ENCODE peak calls at places on chromosomes 12 and 14, in five cellular contexts. E is IMR-90, I is MCF 10A, R is sigmoid colon, Y is endothelial cell. N is an unnamed sample.
A peak's percentile ranks its signal among the peaks of the same experiment; 100 is the strongest.

GRCh38 chr14:52802597-52802996 is 11.2 kb upstream of the GNPNAT1 start:
- DNase-seq in E (peak; percentile 92), I (peak; percentile 34), R (no peak), Y (no peak), N (no peak)

GRCh38 chr14:71607056-71607455 is 325.2 kb upstream of the RGS6 start:
- DNase-seq in E (no peak), I (no peak), R (no peak), Y (no peak), N (no peak)

GRCh38 chr14:86654558-86655184 is 1124.7 kb downstream of the FLRT2 start:
- DNase-seq in E (peak; percentile 26), I (peak; percentile 75), R (no peak), Y (peak; percentile 75), N (peak; percentile 73)

GRCh38 chr14:101110729-101111619 is 207.5 kb upstream of the RTL1 start:
- DNase-seq in E (no peak), I (no peak), R (peak; percentile 45), Y (no peak), N (no peak)

GRCh38 chr14:61462566-61463195 is 141.3 kb downstream of the PRKCH start:
- DNase-seq in E (peak; percentile 83), I (peak; percentile 89), R (no peak), Y (no peak), N (no peak)

GRCh38 chr14:43123544-43123943 is 1383.5 kb downstream of the FSCB start:
- DNase-seq in E (no peak), I (no peak), R (no peak), Y (no peak), N (no peak)

GRCh38 chr12:78680596-78680995 is 184.0 kb upstream of the SYT1 start:
- DNase-seq in E (no peak), I (no peak), R (no peak), Y (no peak), N (no peak)

GRCh38 chr12:88310666-88311065 is 168.6 kb downstream of the TMTC3 start:
- DNase-seq in E (no peak), I (no peak), R (no peak), Y (no peak), N (no peak)

GRCh38 chr12:43028826-43029225 is 439.3 kb upstream of the PRICKLE1 start:
- DNase-seq in E (peak; percentile 52), I (no peak), R (no peak), Y (no peak), N (no peak)

GRCh38 chr12:66508025-66508424 is 170.9 kb downstream of the GRIP1 start:
- DNase-seq in E (no peak), I (peak; percentile 3), R (no peak), Y (no peak), N (no peak)

GRCh38 chr14:73424453-73424852 is 33.9 kb downstream of the NUMB start:
- DNase-seq in E (peak; percentile 36), I (no peak), R (no peak), Y (no peak), N (no peak)

GRCh38 chr14:65501328-65501727 is 88.8 kb downstream of the FUT8 start:
- DNase-seq in E (no peak), I (no peak), R (no peak), Y (no peak), N (no peak)
- TF ChIP-seq CTCF in E (no peak), I (no peak), R (no peak), Y (no peak), N (no peak)

GRCh38 chr14:32826404-32827082 is 112.1 kb upstream of the NPAS3 start:
- DNase-seq in E (no peak), I (no peak), R (no peak), Y (no peak), N (no peak)
- TF ChIP-seq CTCF in E (no peak), I (no peak), R (no peak), Y (no peak), N (no peak)

DNA sequence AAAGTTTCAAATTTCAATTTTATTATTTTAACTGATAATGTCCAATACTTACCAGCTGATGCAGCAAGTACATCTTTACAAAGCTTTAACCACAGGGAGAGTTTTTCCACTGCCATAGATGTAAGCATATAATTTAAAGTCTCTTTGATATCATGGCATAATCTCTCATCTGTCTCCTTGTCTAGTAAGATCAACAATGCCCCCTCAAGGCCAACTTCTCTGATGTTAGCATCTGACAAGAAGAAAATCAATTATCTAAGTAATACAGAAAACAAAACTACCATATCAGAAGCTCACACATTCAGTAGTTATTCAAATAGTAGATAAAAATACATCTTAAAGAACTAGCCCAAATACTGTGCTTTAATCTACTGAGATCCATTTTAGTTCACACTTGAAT is 94.2 kb downstream of the HEATR5A start:
- DNase-seq in E (peak; percentile 39), I (peak; percentile 31), R (no peak), Y (no peak), N (peak; percentile 13)
- TF ChIP-seq CTCF in E (peak; percentile 25), I (peak; percentile 7), R (no peak), Y (no peak), N (no peak)

GRCh38 chr12:130849561-130850417 is 10.7 kb upstream of the STX2 start:
- DNase-seq in E (no peak), I (no peak), R (peak; percentile 2), Y (no peak), N (no peak)
- TF ChIP-seq CTCF in E (no peak), I (no peak), R (no peak), Y (no peak), N (no peak)

GRCh38 chr12:4587108-4587507 is 25.1 kb downstream of the DYRK4 start:
- DNase-seq in E (no peak), I (no peak), R (no peak), Y (no peak), N (no peak)
- TF ChIP-seq CTCF in E (no peak), I (no peak), R (no peak), Y (no peak), N (no peak)

DNA sequence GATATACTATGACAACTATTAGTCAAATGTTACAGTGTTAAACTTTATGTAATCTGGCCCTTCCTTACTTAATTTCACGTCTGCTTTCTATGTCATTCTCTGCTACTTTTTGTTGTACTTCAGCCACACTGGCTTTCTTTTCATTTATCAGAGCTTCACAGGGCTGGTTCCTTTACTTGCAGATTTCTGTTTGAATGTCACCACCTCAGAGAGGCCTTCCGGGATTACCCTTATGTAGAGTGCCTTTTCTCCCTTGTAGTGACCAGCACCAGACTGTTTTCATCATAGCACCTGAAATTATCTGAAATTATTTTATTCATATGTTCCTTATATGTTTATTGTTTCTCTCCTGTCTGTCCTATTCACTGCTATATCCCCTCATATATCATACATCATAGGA is 75.4 kb downstream of the TAOK3 start:
- DNase-seq in E (no peak), I (no peak), R (no peak), Y (no peak), N (no peak)
- TF ChIP-seq CTCF in E (no peak), I (no peak), R (no peak), Y (no peak), N (no peak)

GRCh38 chr12:75115748-75116147 is 93.9 kb downstream of the KCNC2 start:
- DNase-seq in E (no peak), I (no peak), R (no peak), Y (no peak), N (no peak)
- TF ChIP-seq CTCF in E (no peak), I (no peak), R (no peak), Y (no peak), N (no peak)

GRCh38 chr14:75542585-75543091 is 20.4 kb downstream of the BATF start:
- DNase-seq in E (no peak), I (no peak), R (peak; percentile 72), Y (no peak), N (peak; percentile 90)
- TF ChIP-seq CTCF in E (no peak), I (no peak), R (no peak), Y (no peak), N (no peak)

GRCh38 chr12:15931590-15932053 is 20.5 kb downstream of the DERA start:
- DNase-seq in E (no peak), I (no peak), R (no peak), Y (no peak), N (no peak)
- TF ChIP-seq CTCF in E (peak; percentile 3), I (no peak), R (no peak), Y (no peak), N (no peak)